ENCODE peak calls at places on chromosomes 7 and 10, in eight cellular contexts. A is tibial artery; X is CD8-positive, alpha-beta T cell; S is heart right ventricle; H is neural crest cell; Q is AG09319; P is AG09309; Y is cardiac muscle cell. V is an unnamed sample.

GRCh38 chr7:103338864-103339263 is 5.7 kb downstream of the DNAJC2 start:
- DNase-seq in Y (no peak), Q (no peak), X (no peak), A (no peak), P (no peak), S (no peak), H (no peak), V (no peak)

GRCh38 chr10:74227697-74228424 is 76.8 kb downstream of the ADK start:
- DNase-seq in S (no peak), X (peak; percentile 22), Y (peak; percentile 72), A (no peak), Q (no peak), P (no peak), H (no peak), V (no peak)

GRCh38 chr10:22321831-22322662 is 1.1 kb downstream of the BMI1 start:
- DNase-seq in P (no peak), Q (no peak), X (peak; percentile 39), S (peak; percentile 45), A (no peak), Y (peak; percentile 32), H (no peak), V (no peak)

GRCh38 chr7:129502708-129503685 is 666 bp downstream of the SMKR1 start:
- DNase-seq in Q (no peak), S (no peak), X (peak; percentile 19), P (no peak), Y (no peak), A (no peak), H (peak; percentile 15), V (no peak)

GRCh38 chr7:127447326-127447945 is 54.9 kb upstream of the ZNF800 start:
- DNase-seq in X (peak; percentile 48), H (no peak), Q (peak; percentile 4), S (no peak), Y (peak; percentile 42), P (peak; percentile 5), A (no peak), V (no peak)

GRCh38 chr7:40826419-40827216 is 691.8 kb downstream of the SUGCT start:
- DNase-seq in X (no peak), S (no peak), A (no peak), Q (no peak), H (peak; percentile 6), P (peak; percentile 83), Y (no peak), V (no peak)

GRCh38 chr7:70571403-70571911 is 560.5 kb upstream of the GALNT17 start:
- DNase-seq in Y (peak; percentile 25), S (no peak), H (no peak), Q (no peak), X (no peak), A (no peak), P (peak; percentile 11), V (no peak)

GRCh38 chr10:123549761-123550454 is 116.2 kb upstream of the GPR26 start:
- DNase-seq in S (no peak), H (no peak), X (no peak), Y (no peak), P (no peak), A (no peak), Q (no peak), V (no peak)

GRCh38 chr7:16668049-16668858 is 22.3 kb downstream of the BZW2 start:
- DNase-seq in S (peak; percentile 33), P (peak; percentile 100), Q (peak; percentile 96), X (no peak), Y (peak; percentile 99), H (no peak), A (peak; percentile 71), V (no peak)

GRCh38 chr7:50962281-50962883 is 179.7 kb upstream of the GRB10 start:
- DNase-seq in X (no peak), Q (no peak), P (no peak), A (no peak), S (no peak), Y (no peak), H (no peak), V (no peak)

GRCh38 chr10:129760003-129760315 is 204.1 kb downstream of the EBF3 start:
- DNase-seq in X (no peak), P (no peak), H (no peak), S (no peak), A (no peak), Y (no peak), Q (no peak), V (no peak)

GRCh38 chr10:132265878-132266496 is 41.8 kb downstream of the STK32C start:
- DNase-seq in X (no peak), Q (no peak), S (no peak), Y (peak; percentile 31), A (no peak), H (no peak), P (no peak), V (no peak)

GRCh38 chr10:108629843-108630242 is 1293.5 kb downstream of the XPNPEP1 start:
- DNase-seq in P (no peak), H (no peak), Y (no peak), A (no peak), S (no peak), Q (no peak), X (no peak), V (no peak)

GRCh38 chr10:98269435-98269912 is 1.5 kb upstream of the LOXL4 start:
- DNase-seq in H (no peak), Y (peak; percentile 89), S (peak; percentile 84), A (peak; percentile 84), Q (peak; percentile 38), X (no peak), P (peak; percentile 55), V (no peak)

GRCh38 chr10:22682237-22683192 is 31.9 kb downstream of the PIP4K2A start:
- DNase-seq in P (no peak), Y (peak; percentile 72), A (no peak), Q (no peak), S (no peak), H (no peak), X (peak; percentile 60), V (no peak)

GRCh38 chr7:127733976-127734375 is 82.0 kb downstream of the SND1 start:
- DNase-seq in A (no peak), P (no peak), Q (no peak), H (no peak), S (no peak), X (no peak), Y (peak; percentile 60), V (no peak)

GRCh38 chr10:53997953-53998352 is 803.1 kb downstream of the PCDH15 start:
- DNase-seq in H (no peak), Q (no peak), A (no peak), X (no peak), S (no peak), Y (no peak), P (no peak), V (no peak)

GRCh38 chr10:97355571-97355975 is 21.0 kb upstream of the FRAT2 start:
- DNase-seq in A (peak; percentile 42), H (no peak), S (no peak), Q (no peak), Y (peak; percentile 34), P (no peak), X (no peak), V (no peak)

GRCh38 chr10:14878266-14879054 is at the start of gene SUV39H2:
- DNase-seq in X (peak; percentile 92), S (peak; percentile 97), H (peak; percentile 91), Y (peak; percentile 98), Q (peak; percentile 86), A (peak; percentile 94), P (peak; percentile 72), V (peak; percentile 96)
- TF ChIP-seq CTCF in X (no peak), S (peak; percentile 37), H (no peak), Y (no peak), Q (peak; percentile 6), A (no peak), P (no peak), V (peak; percentile 10)

GRCh38 chr7:131302876-131303707 is 24.6 kb upstream of the MKLN1 start:
- DNase-seq in Y (peak; percentile 29), H (no peak), A (no peak), X (peak; percentile 31), Q (no peak), S (no peak), P (no peak), V (no peak)
- TF ChIP-seq CTCF in Y (peak; percentile 45), H (no peak), A (peak; percentile 41), X (peak; percentile 50), Q (peak; percentile 37), S (peak; percentile 72), P (peak; percentile 67), V (peak; percentile 36)

GRCh38 chr10:128017825-128018224 is 108.4 kb downstream of the MKI67 start:
- DNase-seq in A (no peak), Q (no peak), S (no peak), Y (no peak), X (no peak), P (no peak), H (no peak), V (no peak)

GRCh38 chr10:128016423-128017060 is 109.6 kb downstream of the PTPRE start:
- DNase-seq in X (no peak), Y (no peak), A (no peak), Q (no peak), H (no peak), S (no peak), P (no peak), V (no peak)

GRCh38 chr10:128022216-128023196 is 103.7 kb downstream of the MKI67 start:
- DNase-seq in H (no peak), A (no peak), Y (no peak), S (no peak), P (no peak), Q (no peak), X (no peak), V (no peak)

GRCh38 chr10:128018236-128018635 is 108.0 kb downstream of the MKI67 start:
- DNase-seq in Y (peak; percentile 52), A (no peak), X (no peak), Q (no peak), H (no peak), S (no peak), P (no peak), V (no peak)

DNA sequence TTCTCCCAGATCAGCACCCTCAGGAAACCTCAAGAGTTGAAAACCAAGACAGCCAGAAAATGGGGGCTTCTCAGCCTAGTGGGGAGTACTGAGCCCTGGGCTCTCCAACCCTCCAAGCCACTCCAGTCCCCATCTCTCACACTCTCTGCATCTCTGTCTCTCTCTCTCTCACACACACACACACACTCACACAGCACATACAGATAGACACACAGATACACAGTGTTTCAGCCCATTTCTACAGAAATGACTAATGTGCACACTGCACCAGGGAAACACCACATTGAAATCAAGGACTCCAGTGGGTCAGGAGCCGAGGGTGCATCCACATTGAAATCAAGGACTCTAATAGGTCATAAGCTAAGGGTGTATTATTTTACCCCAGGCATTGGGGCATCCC is 107.5 kb downstream of the MKI67 start:
- DNase-seq in A (no peak), Q (no peak), S (no peak), P (no peak), Y (no peak), H (no peak), X (no peak), V (no peak)
- TF ChIP-seq CTCF in A (no peak), Q (no peak), S (no peak), P (no peak), Y (no peak), H (no peak), X (no peak), V (no peak)

DNA sequence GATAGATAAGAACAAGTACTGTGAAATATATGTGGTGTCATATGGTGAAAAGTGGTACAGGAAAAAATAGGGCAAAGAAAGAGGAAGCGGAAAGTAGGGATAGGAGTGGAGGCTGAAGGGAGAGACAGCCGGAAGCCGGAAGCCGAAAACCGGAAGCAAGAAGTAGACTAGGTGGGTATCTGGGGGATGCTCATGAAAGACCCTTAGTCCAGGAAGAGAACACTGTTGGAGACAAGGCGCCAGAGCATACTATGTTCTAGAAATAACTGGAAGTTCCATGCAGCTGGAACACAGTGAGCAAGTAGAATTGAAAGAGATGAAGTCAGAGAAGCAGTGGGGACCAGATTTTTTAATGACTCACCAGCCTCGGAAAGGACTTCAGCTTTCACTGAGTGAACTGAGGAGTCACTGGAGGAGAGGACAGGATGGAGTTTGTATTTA is 22.5 kb downstream of the ST8SIA6 start:
- DNase-seq in A (no peak), P (no peak), H (no peak), Q (no peak), X (no peak), Y (peak; percentile 23), S (no peak), V (no peak)
- TF ChIP-seq CTCF in A (no peak), P (no peak), H (no peak), Q (no peak), X (no peak), Y (no peak), S (no peak), V (no peak)

V was measured in D721Med.